ENCODE peak calls at places on chromosome 21, in four cellular contexts. I is NB4, E is NCI-H1436, Y is nucleus accumbens. O is an unnamed sample.

GRCh38 chr21:45817345-45817744 is 164.2 kb upstream of the COL6A1 start:
- DNase-seq in I (peak; percentile 22), E (no peak), Y (no peak), O (no peak)

GRCh38 chr21:29726061-29726460 is 213.7 kb downstream of the GRIK1 start:
- DNase-seq in I (no peak), E (no peak), Y (no peak), O (no peak)

GRCh38 chr21:43854773-43855633 is 10.0 kb upstream of the AGPAT3 start:
- DNase-seq in I (peak; percentile 80), E (no peak), Y (no peak), O (no peak)

GRCh38 chr21:43741425-43742096 is 22.6 kb downstream of the PDXK start:
- DNase-seq in I (no peak), E (no peak), Y (no peak), O (no peak)

GRCh38 chr21:45332981-45333582 is 45.4 kb upstream of the POFUT2 start:
- DNase-seq in I (no peak), E (no peak), Y (no peak), O (no peak)

GRCh38 chr21:42829954-42830353 is 49.4 kb downstream of the WDR4 start:
- DNase-seq in I (no peak), E (no peak), Y (no peak), O (no peak)

GRCh38 chr21:21000576-21001175 is 2.5 kb downstream of the NCAM2 start:
- DNase-seq in I (no peak), E (no peak), Y (no peak), O (no peak)

GRCh38 chr21:35529141-35529863 is 480.2 kb upstream of the RUNX1 start:
- DNase-seq in I (peak; percentile 45), E (no peak), Y (no peak), O (no peak)

GRCh38 chr21:29334717-29335428 is 36.2 kb downstream of the BACH1 start:
- DNase-seq in I (peak; percentile 83), E (no peak), Y (no peak), O (no peak)

GRCh38 chr21:20802631-20803260 is 195.5 kb upstream of the NCAM2 start:
- DNase-seq in I (no peak), E (no peak), Y (no peak), O (no peak)

GRCh38 chr21:45998276-45998701 is 16.7 kb downstream of the COL6A1 start:
- DNase-seq in I (no peak), E (no peak), Y (no peak), O (peak; percentile 85)

GRCh38 chr21:44593598-44594405 is 1.5 kb upstream of the KRTAP10-6 start:
- DNase-seq in I (peak; percentile 52), E (no peak), Y (no peak), O (no peak)

GRCh38 chr21:44529011-44529421 is 11.0 kb downstream of the KRTAP10-1 start:
- DNase-seq in I (no peak), E (no peak), Y (no peak), O (no peak)

O was measured in lower leg skin.